ENCODE peak calls at places on chromosomes 3 and 15, in ten cellular contexts. E, X, W, G, I, S, J, R, V and L are unnamed samples.

GRCh38 chr3:36701903-36702374 is 62.4 kb downstream of the DCLK3 start:
- DNase-seq in E (no peak), J (peak; percentile 89), S (no peak), V (no peak), R (no peak), X (no peak), G (peak; percentile 40), W (peak; percentile 59), I (no peak), L (peak; percentile 89)

GRCh38 chr3:128170866-128171516 is 17.7 kb downstream of the EEFSEC start:
- DNase-seq in G (peak; percentile 78), V (no peak), I (no peak), J (peak; percentile 91), W (peak; percentile 63), S (no peak), R (peak; percentile 64), E (no peak), X (no peak), L (peak; percentile 79)

GRCh38 chr3:2870714-2871353 is 239.3 kb downstream of the IL5RA start:
- DNase-seq in I (no peak), G (no peak), V (no peak), J (no peak), X (no peak), E (no peak), R (no peak), S (no peak), W (no peak), L (no peak)

GRCh38 chr3:171285287-171285686 is 174.9 kb downstream of the TNIK start:
- DNase-seq in J (peak; percentile 34), R (no peak), G (no peak), S (no peak), W (no peak), V (no peak), E (peak; percentile 44), X (no peak), I (no peak), L (peak; percentile 10)

GRCh38 chr3:198079771-198080520 is 119.9 kb downstream of the LMLN start:
- DNase-seq in V (no peak), E (no peak), S (no peak), W (no peak), I (no peak), J (peak; percentile 23), R (no peak), G (peak; percentile 10), X (no peak), L (no peak)

GRCh38 chr15:29090617-29091466 is 178.8 kb downstream of the NSMCE3 start:
- DNase-seq in W (no peak), R (no peak), J (peak; percentile 50), G (peak; percentile 47), E (no peak), V (no peak), X (no peak), I (no peak), S (no peak), L (peak; percentile 15)

GRCh38 chr3:182117583-182117982 is 405.9 kb downstream of the SOX2 start:
- DNase-seq in X (no peak), G (no peak), V (no peak), R (no peak), W (no peak), E (no peak), S (no peak), J (peak; percentile 11), I (no peak), L (no peak)

GRCh38 chr15:39156166-39156565 is 424.7 kb upstream of the THBS1 start:
- DNase-seq in X (no peak), G (no peak), S (no peak), R (no peak), V (no peak), W (no peak), I (no peak), J (peak; percentile 26), E (no peak), L (no peak)

GRCh38 chr3:54600441-54601204 is 327.2 kb downstream of the LRTM1 start:
- DNase-seq in G (no peak), V (no peak), W (no peak), I (no peak), E (no peak), R (no peak), X (no peak), J (no peak), S (no peak), L (no peak)

GRCh38 chr3:180311242-180311641 is 274.5 kb upstream of the PEX5L start:
- DNase-seq in G (no peak), I (no peak), V (no peak), X (no peak), S (no peak), W (no peak), J (no peak), E (no peak), R (no peak), L (no peak)

GRCh38 chr3:33006081-33006480 is 54.6 kb downstream of the CCR4 start:
- DNase-seq in J (no peak), E (no peak), X (no peak), W (no peak), R (no peak), I (no peak), S (no peak), G (no peak), V (no peak), L (no peak)

GRCh38 chr15:68367992-68368391 is 64.0 kb downstream of the ITGA11 start:
- DNase-seq in S (no peak), G (no peak), E (no peak), J (no peak), W (no peak), X (no peak), I (no peak), R (no peak), V (no peak), L (no peak)

GRCh38 chr3:195868866-195869412 is 39.4 kb downstream of the TNK2 start:
- DNase-seq in G (no peak), I (no peak), S (no peak), J (no peak), E (no peak), V (peak; percentile 37), W (no peak), R (no peak), X (no peak), L (no peak)

GRCh38 chr3:127639173-127640030 is 10.4 kb downstream of the PODXL2 start:
- DNase-seq in V (no peak), G (peak; percentile 29), X (no peak), S (no peak), R (no peak), W (no peak), J (peak; percentile 51), E (no peak), I (no peak), L (peak; percentile 31)

GRCh38 chr15:91471410-91471993 is 371.4 kb downstream of the SV2B start:
- DNase-seq in I (no peak), W (peak; percentile 9), V (no peak), J (no peak), R (no peak), E (no peak), G (no peak), S (no peak), X (no peak), L (peak; percentile 70)

GRCh38 chr3:4814302-4814903 is 164.8 kb upstream of the BHLHE40 start:
- DNase-seq in V (no peak), S (no peak), E (no peak), R (no peak), X (no peak), W (no peak), J (peak; percentile 12), I (no peak), G (no peak), L (no peak)

GRCh38 chr3:152279474-152279873 is 10.7 kb downstream of the MBNL1 start:
- DNase-seq in S (no peak), R (no peak), I (no peak), X (no peak), V (no peak), E (no peak), G (no peak), W (no peak), J (no peak), L (no peak)

GRCh38 chr15:91444656-91445055 is 344.6 kb downstream of the SV2B start:
- DNase-seq in G (no peak), W (no peak), V (no peak), R (no peak), X (no peak), J (no peak), E (no peak), I (no peak), S (no peak), L (no peak)

GRCh38 chr3:112097378-112097777 is 11.2 kb downstream of the C3orf52 start:
- DNase-seq in G (peak; percentile 86), E (no peak), I (no peak), W (peak; percentile 95), J (peak; percentile 99), R (peak; percentile 89), V (no peak), S (no peak), X (peak; percentile 99), L (peak; percentile 97)

GRCh38 chr3:160471892-160472291 is 22.3 kb upstream of the TRIM59 start:
- DNase-seq in W (no peak), V (no peak), I (no peak), S (no peak), X (no peak), J (no peak), R (no peak), E (no peak), G (no peak), L (no peak)

GRCh38 chr3:192408007-192408655 is 319.2 kb downstream of the FGF12 start:
- DNase-seq in X (no peak), E (no peak), W (no peak), S (no peak), G (peak; percentile 5), I (no peak), R (no peak), V (no peak), J (no peak), L (no peak)

GRCh38 chr15:75230524-75231371 is 27.4 kb upstream of the GOLGA6C start:
- DNase-seq in V (no peak), E (no peak), S (no peak), G (no peak), I (peak; percentile 29), R (no peak), X (no peak), W (no peak), J (no peak), L (no peak)

GRCh38 chr3:9067352-9067975 is 104.2 kb upstream of the RAD18 start:
- DNase-seq in G (peak; percentile 69), J (peak; percentile 86), W (peak; percentile 12), S (peak; percentile 45), E (no peak), R (no peak), V (no peak), I (no peak), X (peak; percentile 20), L (peak; percentile 63)

GRCh38 chr3:33331414-33331813 is 54.2 kb downstream of the FBXL2 start:
- DNase-seq in V (no peak), S (no peak), E (no peak), R (no peak), W (no peak), J (peak; percentile 33), G (peak; percentile 9), I (no peak), X (no peak), L (peak; percentile 10)

GRCh38 chr15:27473846-27474245 is 502.9 kb downstream of the GABRG3 start:
- DNase-seq in I (no peak), X (no peak), E (no peak), V (no peak), R (no peak), G (no peak), S (no peak), W (no peak), J (no peak), L (no peak)

GRCh38 chr3:128494152-128494650 is 1.2 kb upstream of the GATA2 start:
- DNase-seq in J (no peak), W (no peak), R (no peak), S (no peak), X (no peak), V (no peak), G (no peak), I (no peak), E (no peak), L (no peak)

GRCh38 chr15:73951591-73951990 is 25.3 kb downstream of the LOXL1 start:
- DNase-seq in E (no peak), S (no peak), J (no peak), W (no peak), X (no peak), R (no peak), G (no peak), I (no peak), V (no peak), L (no peak)

GRCh38 chr15:77507911-77508310 is 87.2 kb downstream of the HMG20A start:
- DNase-seq in S (no peak), G (peak; percentile 48), R (no peak), E (no peak), X (no peak), W (no peak), J (peak; percentile 47), V (no peak), I (no peak), L (no peak)